ENCODE peak calls at places on chromosomes 3 and 15, in seven cellular contexts. One of them, this sample, is unnamed.

GRCh38 chr3:123289336-123290106 is 87.8 kb downstream of the SEC22A start:
- DNase-seq in K562: no peak
- DNase-seq in SK-N-SH: peak
- DNase-seq in HepG2: no peak
- DNase-seq in HCT116: no peak
- DNase-seq in H1: no peak
- DNase-seq in GM12878: no peak
- DNase-seq in this sample: no peak

GRCh38 chr3:27224197-27224596 is 145.0 kb downstream of the NEK10 start:
- DNase-seq in GM12878: no peak
- DNase-seq in H1: no peak
- DNase-seq in SK-N-SH: no peak
- DNase-seq in HCT116: no peak
- DNase-seq in K562: no peak
- DNase-seq in HepG2: no peak
- DNase-seq in this sample: no peak

GRCh38 chr3:112043621-112044201 is 9.2 kb downstream of the TMPRSS7 start:
- DNase-seq in SK-N-SH: peak
- DNase-seq in H1: peak
- DNase-seq in HepG2: peak
- DNase-seq in K562: peak
- DNase-seq in HCT116: peak
- DNase-seq in GM12878: peak
- DNase-seq in this sample: peak

GRCh38 chr3:25426408-25426807 is 1.7 kb upstream of the RARB start:
- DNase-seq in SK-N-SH: no peak
- DNase-seq in H1: no peak
- DNase-seq in HepG2: no peak
- DNase-seq in HCT116: no peak
- DNase-seq in GM12878: no peak
- DNase-seq in K562: no peak
- DNase-seq in this sample: no peak

GRCh38 chr3:12750223-12750622 is 8.8 kb downstream of the TMEM40 start:
- DNase-seq in HCT116: peak
- DNase-seq in H1: no peak
- DNase-seq in HepG2: peak
- DNase-seq in K562: no peak
- DNase-seq in GM12878: no peak
- DNase-seq in SK-N-SH: no peak
- DNase-seq in this sample: peak

GRCh38 chr3:118884748-118885206 is 149.9 kb downstream of the IGSF11 start:
- DNase-seq in K562: peak
- DNase-seq in HepG2: peak
- DNase-seq in H1: no peak
- DNase-seq in HCT116: peak
- DNase-seq in SK-N-SH: peak
- DNase-seq in GM12878: no peak
- DNase-seq in this sample: peak

GRCh38 chr3:123324880-123325765 is 123.4 kb downstream of the SEC22A start:
- DNase-seq in SK-N-SH: no peak
- DNase-seq in HepG2: no peak
- DNase-seq in K562: no peak
- DNase-seq in HCT116: no peak
- DNase-seq in GM12878: no peak
- DNase-seq in H1: no peak
- DNase-seq in this sample: no peak

GRCh38 chr3:193704431-193704830 is 111.4 kb downstream of the OPA1 start:
- DNase-seq in H1: no peak
- DNase-seq in HCT116: no peak
- DNase-seq in GM12878: no peak
- DNase-seq in SK-N-SH: no peak
- DNase-seq in HepG2: no peak
- DNase-seq in K562: peak
- DNase-seq in this sample: no peak

GRCh38 chr15:34217587-34218225 is 7.1 kb upstream of the EMC4 start:
- DNase-seq in HCT116: no peak
- DNase-seq in K562: no peak
- DNase-seq in GM12878: no peak
- DNase-seq in H1: no peak
- DNase-seq in HepG2: no peak
- DNase-seq in SK-N-SH: no peak
- DNase-seq in this sample: no peak

GRCh38 chr3:61561374-61562041 is at the start of gene PTPRG:
- DNase-seq in GM12878: no peak
- DNase-seq in HepG2: peak
- DNase-seq in H1: peak
- DNase-seq in HCT116: peak
- DNase-seq in SK-N-SH: peak
- DNase-seq in K562: no peak
- DNase-seq in this sample: peak

GRCh38 chr3:72100626-72101187 is 315.8 kb upstream of the PROK2 start:
- DNase-seq in HCT116: no peak
- DNase-seq in H1: no peak
- DNase-seq in GM12878: peak
- DNase-seq in K562: peak
- DNase-seq in SK-N-SH: peak
- DNase-seq in HepG2: no peak
- DNase-seq in this sample: no peak

GRCh38 chr3:125087768-125088391 is 32.1 kb upstream of the HEG1 start:
- DNase-seq in HCT116: no peak
- DNase-seq in HepG2: no peak
- DNase-seq in GM12878: no peak
- DNase-seq in K562: no peak
- DNase-seq in SK-N-SH: no peak
- DNase-seq in H1: no peak
- DNase-seq in this sample: no peak

GRCh38 chr3:126083511-126083912 is 412 bp downstream of the SLC41A3 start:
- DNase-seq in K562: no peak
- DNase-seq in GM12878: no peak
- DNase-seq in H1: no peak
- DNase-seq in HCT116: no peak
- DNase-seq in SK-N-SH: peak
- DNase-seq in HepG2: peak
- DNase-seq in this sample: peak

GRCh38 chr3:185164428-185165217 is 11.8 kb upstream of the C3orf70 start:
- DNase-seq in HCT116: no peak
- DNase-seq in HepG2: no peak
- DNase-seq in H1: no peak
- DNase-seq in SK-N-SH: no peak
- DNase-seq in GM12878: no peak
- DNase-seq in K562: no peak
- DNase-seq in this sample: no peak

GRCh38 chr3:146250449-146251382 is at the start of gene PLSCR4:
- DNase-seq in K562: peak
- DNase-seq in GM12878: no peak
- DNase-seq in HCT116: peak
- DNase-seq in H1: no peak
- DNase-seq in HepG2: no peak
- DNase-seq in SK-N-SH: peak
- DNase-seq in this sample: peak

GRCh38 chr3:27425896-27426565 is 56.8 kb upstream of the NEK10 start:
- DNase-seq in K562: no peak
- DNase-seq in H1: no peak
- DNase-seq in GM12878: no peak
- DNase-seq in HepG2: no peak
- DNase-seq in HCT116: no peak
- DNase-seq in SK-N-SH: no peak
- DNase-seq in this sample: no peak

GRCh38 chr15:66235866-66236265 is 17.7 kb downstream of the MEGF11 start:
- DNase-seq in K562: no peak
- DNase-seq in HepG2: no peak
- DNase-seq in GM12878: no peak
- DNase-seq in SK-N-SH: no peak
- DNase-seq in H1: no peak
- DNase-seq in HCT116: no peak
- DNase-seq in this sample: no peak

GRCh38 chr15:73782339-73782979 is 29.3 kb upstream of the INSYN1 start:
- DNase-seq in GM12878: no peak
- DNase-seq in HepG2: no peak
- DNase-seq in HCT116: no peak
- DNase-seq in SK-N-SH: no peak
- DNase-seq in H1: no peak
- DNase-seq in K562: no peak
- DNase-seq in this sample: no peak

GRCh38 chr3:38687306-38687705 is 37.8 kb upstream of the SCN5A start:
- DNase-seq in GM12878: no peak
- DNase-seq in SK-N-SH: no peak
- DNase-seq in HCT116: no peak
- DNase-seq in HepG2: no peak
- DNase-seq in K562: no peak
- DNase-seq in H1: no peak
- DNase-seq in this sample: no peak

GRCh38 chr15:71437919-71438318 is 322.6 kb downstream of the THSD4 start:
- DNase-seq in GM12878: no peak
- DNase-seq in SK-N-SH: no peak
- DNase-seq in K562: no peak
- DNase-seq in HepG2: no peak
- DNase-seq in HCT116: no peak
- DNase-seq in H1: no peak
- DNase-seq in this sample: no peak

GRCh38 chr3:196198771-196199753 is 12.1 kb downstream of the ZDHHC19 start:
- DNase-seq in H1: no peak
- DNase-seq in SK-N-SH: no peak
- DNase-seq in GM12878: no peak
- DNase-seq in HepG2: peak
- DNase-seq in K562: no peak
- DNase-seq in HCT116: no peak
- DNase-seq in this sample: peak

GRCh38 chr15:43218908-43219706 is 1.7 kb downstream of the EPB42 start:
- DNase-seq in HCT116: no peak
- DNase-seq in GM12878: no peak
- DNase-seq in K562: peak
- DNase-seq in H1: no peak
- DNase-seq in SK-N-SH: peak
- DNase-seq in HepG2: no peak
- DNase-seq in this sample: no peak
- TF ChIP-seq JUND in HCT116: no peak
- TF ChIP-seq JUND in GM12878: no peak
- TF ChIP-seq JUND in K562: no peak
- TF ChIP-seq JUND in H1: peak
- TF ChIP-seq JUND in SK-N-SH: no peak
- TF ChIP-seq JUND in HepG2: no peak
- TF ChIP-seq JUND in this sample: no peak

DNA sequence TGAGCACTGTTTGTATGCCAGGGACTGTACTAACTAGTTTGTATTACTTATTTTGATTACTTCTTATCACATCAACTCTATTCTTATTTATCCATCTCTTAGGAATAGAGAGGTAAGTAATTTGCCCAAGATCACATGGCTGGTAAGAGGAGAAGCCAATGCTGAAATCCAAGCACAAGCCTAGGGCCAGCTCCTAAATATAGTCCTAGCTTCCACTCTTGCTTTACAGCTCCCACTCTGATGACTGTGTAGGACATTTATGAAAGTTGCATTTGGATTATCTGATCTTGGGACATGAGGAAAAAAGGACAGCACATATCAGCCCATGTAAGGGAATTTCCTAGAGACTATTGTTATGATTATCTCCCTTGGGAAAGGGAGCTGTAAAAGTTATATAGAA is 58.1 kb downstream of the GTF2E1 start:
- DNase-seq in H1: no peak
- DNase-seq in K562: no peak
- DNase-seq in GM12878: no peak
- DNase-seq in HCT116: no peak
- DNase-seq in SK-N-SH: no peak
- DNase-seq in HepG2: no peak
- DNase-seq in this sample: no peak
- TF ChIP-seq JUND in H1: no peak
- TF ChIP-seq JUND in K562: no peak
- TF ChIP-seq JUND in GM12878: no peak
- TF ChIP-seq JUND in HCT116: no peak
- TF ChIP-seq JUND in SK-N-SH: no peak
- TF ChIP-seq JUND in HepG2: no peak
- TF ChIP-seq JUND in this sample: no peak

GRCh38 chr15:58053236-58054153 is 12.0 kb downstream of the ALDH1A2 start:
- DNase-seq in HCT116: no peak
- DNase-seq in K562: no peak
- DNase-seq in GM12878: no peak
- DNase-seq in SK-N-SH: no peak
- DNase-seq in H1: no peak
- DNase-seq in HepG2: no peak
- DNase-seq in this sample: no peak

GRCh38 chr15:58058729-58059128 is 6.8 kb downstream of the ALDH1A2 start:
- DNase-seq in SK-N-SH: no peak
- DNase-seq in HepG2: no peak
- DNase-seq in GM12878: no peak
- DNase-seq in HCT116: no peak
- DNase-seq in H1: no peak
- DNase-seq in K562: no peak
- DNase-seq in this sample: no peak

GRCh38 chr15:58057559-58057958 is 8.0 kb downstream of the ALDH1A2 start:
- DNase-seq in SK-N-SH: no peak
- DNase-seq in HepG2: no peak
- DNase-seq in GM12878: no peak
- DNase-seq in HCT116: no peak
- DNase-seq in K562: no peak
- DNase-seq in H1: no peak
- DNase-seq in this sample: no peak

GRCh38 chr15:58058068-58058467 is 7.4 kb downstream of the ALDH1A2 start:
- DNase-seq in HepG2: no peak
- DNase-seq in SK-N-SH: no peak
- DNase-seq in HCT116: no peak
- DNase-seq in K562: no peak
- DNase-seq in H1: no peak
- DNase-seq in GM12878: no peak
- DNase-seq in this sample: no peak

GRCh38 chr15:58056015-58056414 is 9.5 kb downstream of the ALDH1A2 start:
- DNase-seq in H1: no peak
- DNase-seq in HepG2: no peak
- DNase-seq in K562: no peak
- DNase-seq in GM12878: no peak
- DNase-seq in HCT116: no peak
- DNase-seq in SK-N-SH: no peak
- DNase-seq in this sample: no peak
- TF ChIP-seq JUND in H1: no peak
- TF ChIP-seq JUND in HepG2: no peak
- TF ChIP-seq JUND in K562: no peak
- TF ChIP-seq JUND in GM12878: no peak
- TF ChIP-seq JUND in HCT116: no peak
- TF ChIP-seq JUND in SK-N-SH: no peak
- TF ChIP-seq JUND in this sample: no peak

GRCh38 chr15:90790561-90790960 is 73.4 kb downstream of the BLM start:
- DNase-seq in GM12878: no peak
- DNase-seq in K562: no peak
- DNase-seq in HepG2: no peak
- DNase-seq in H1: no peak
- DNase-seq in HCT116: no peak
- DNase-seq in SK-N-SH: no peak
- DNase-seq in this sample: no peak

GRCh38 chr15:90782450-90782849 is 65.3 kb downstream of the BLM start:
- DNase-seq in K562: no peak
- DNase-seq in GM12878: no peak
- DNase-seq in SK-N-SH: no peak
- DNase-seq in HCT116: no peak
- DNase-seq in H1: no peak
- DNase-seq in HepG2: no peak
- DNase-seq in this sample: no peak

GRCh38 chr15:90789496-90789895 is 72.3 kb downstream of the BLM start:
- DNase-seq in GM12878: no peak
- DNase-seq in SK-N-SH: no peak
- DNase-seq in HCT116: no peak
- DNase-seq in H1: no peak
- DNase-seq in HepG2: no peak
- DNase-seq in K562: no peak
- DNase-seq in this sample: no peak

GRCh38 chr15:90790057-90790456 is 72.9 kb downstream of the BLM start:
- DNase-seq in HCT116: no peak
- DNase-seq in K562: no peak
- DNase-seq in H1: no peak
- DNase-seq in HepG2: no peak
- DNase-seq in GM12878: no peak
- DNase-seq in SK-N-SH: no peak
- DNase-seq in this sample: no peak

GRCh38 chr15:90787881-90788280 is 70.7 kb downstream of the BLM start:
- DNase-seq in HepG2: no peak
- DNase-seq in SK-N-SH: no peak
- DNase-seq in H1: no peak
- DNase-seq in K562: no peak
- DNase-seq in HCT116: no peak
- DNase-seq in GM12878: no peak
- DNase-seq in this sample: no peak
- TF ChIP-seq JUND in HepG2: no peak
- TF ChIP-seq JUND in SK-N-SH: no peak
- TF ChIP-seq JUND in H1: no peak
- TF ChIP-seq JUND in K562: no peak
- TF ChIP-seq JUND in HCT116: no peak
- TF ChIP-seq JUND in GM12878: no peak
- TF ChIP-seq JUND in this sample: no peak

This sample was measured in T47D.